ENCODE peak calls at places on chromosome 16, in six cellular contexts. G, R, T, F, L and J are unnamed samples.

GRCh38 chr16:27048316-27048715 is 18.4 kb upstream of the C16orf82 start:
- DNase-seq in T (no peak), R (peak; percentile 6), F (no peak), G (no peak), L (no peak), J (no peak)

GRCh38 chr16:27424772-27425498 is 23.0 kb downstream of the IL21R start:
- DNase-seq in L (no peak), R (no peak), F (peak; percentile 8), G (no peak), T (no peak), J (peak; percentile 39)

GRCh38 chr16:65884018-65884417 is 482.5 kb upstream of the CDH5 start:
- DNase-seq in G (no peak), R (no peak), L (no peak), T (no peak), F (no peak), J (no peak)

GRCh38 chr16:24610421-24610765 is 71.0 kb downstream of the RBBP6 start:
- DNase-seq in R (peak; percentile 28), L (peak; percentile 10), F (no peak), G (no peak), T (peak; percentile 2), J (no peak)

GRCh38 chr16:15523092-15523541 is 88.7 kb downstream of the BMERB1 start:
- DNase-seq in R (no peak), F (no peak), T (peak; percentile 73), G (no peak), L (peak; percentile 24), J (no peak)

GRCh38 chr16:4477966-4478365 is 1.8 kb downstream of the HMOX2 start:
- DNase-seq in L (no peak), F (peak; percentile 17), G (no peak), R (peak; percentile 49), T (no peak), J (no peak)

GRCh38 chr16:84303023-84303422 is 8.3 kb downstream of the WFDC1 start:
- DNase-seq in L (no peak), R (peak; percentile 40), G (no peak), T (no peak), F (no peak), J (no peak)

GRCh38 chr16:86631441-86631840 is 53.1 kb downstream of the FOXL1 start:
- DNase-seq in G (no peak), R (no peak), T (no peak), F (no peak), L (no peak), J (no peak)

GRCh38 chr16:23072084-23072599 is 77.1 kb downstream of the USP31 start:
- DNase-seq in G (peak; percentile 59), F (no peak), R (peak; percentile 65), T (peak; percentile 86), L (peak; percentile 94), J (no peak)

GRCh38 chr16:30724641-30725464 is 23.4 kb upstream of the PHKG2 start:
- DNase-seq in R (no peak), L (peak; percentile 86), F (no peak), G (no peak), T (peak; percentile 64), J (no peak)

GRCh38 chr16:15493416-15494181 is 59.2 kb downstream of the BMERB1 start:
- DNase-seq in T (no peak), G (no peak), R (peak; percentile 45), F (no peak), L (peak; percentile 23), J (no peak)

GRCh38 chr16:58128721-58129096 is 472 bp downstream of the CFAP20 start:
- DNase-seq in G (no peak), R (no peak), T (no peak), L (peak; percentile 15), F (no peak), J (no peak)

GRCh38 chr16:74485916-74486315 is 64.6 kb upstream of the CLEC18B start:
- DNase-seq in G (no peak), F (no peak), R (no peak), T (no peak), L (no peak), J (no peak)

GRCh38 chr16:50609049-50609832 is 61.0 kb downstream of the NKD1 start:
- DNase-seq in G (no peak), L (no peak), T (no peak), F (no peak), R (no peak), J (no peak)

GRCh38 chr16:67305216-67306071 is 21.1 kb downstream of the KCTD19 start:
- DNase-seq in L (no peak), F (no peak), G (no peak), T (no peak), R (no peak), J (no peak)

GRCh38 chr16:56269824-56270684 is 78.8 kb downstream of the GNAO1 start:
- DNase-seq in G (no peak), R (no peak), L (no peak), T (peak; percentile 14), F (no peak), J (no peak)
- TF ChIP-seq CTCF in G (no peak), R (no peak), L (no peak), T (no peak), F (no peak), J (no peak)

GRCh38 chr16:12295395-12295794 is 318.9 kb downstream of the SNX29 start:
- DNase-seq in F (no peak), L (peak; percentile 50), G (no peak), R (no peak), T (no peak), J (no peak)

GRCh38 chr16:12294471-12294870 is 317.9 kb downstream of the SNX29 start:
- DNase-seq in R (no peak), F (no peak), L (no peak), G (no peak), T (no peak), J (no peak)

GRCh38 chr16:12298285-12298684 is 321.8 kb downstream of the SNX29 start:
- DNase-seq in T (no peak), G (no peak), R (no peak), F (no peak), L (no peak), J (no peak)

GRCh38 chr16:12296991-12297390 is 320.5 kb downstream of the SNX29 start:
- DNase-seq in G (no peak), L (no peak), T (no peak), F (no peak), R (no peak), J (no peak)

DNA sequence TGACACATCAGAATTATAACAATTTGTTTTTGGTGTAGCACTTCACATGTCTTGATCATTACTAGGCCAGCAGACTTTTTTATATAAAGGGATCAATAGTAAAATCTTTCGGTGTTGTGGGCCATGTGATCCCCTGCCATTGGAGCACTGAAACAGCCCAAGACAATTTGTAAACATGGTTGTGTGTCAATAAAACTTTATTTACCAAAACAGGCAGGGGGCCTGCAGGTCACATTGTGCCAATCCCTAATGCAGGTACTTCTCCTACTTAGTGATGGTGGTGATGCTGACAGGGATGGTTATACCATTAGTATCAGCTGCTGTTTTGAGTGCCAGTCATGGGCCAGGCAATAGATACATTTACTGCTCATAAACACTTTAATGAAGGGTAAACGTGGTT is 319.9 kb downstream of the SNX29 start:
- DNase-seq in R (no peak), L (no peak), G (no peak), T (no peak), F (no peak), J (no peak)
- TF ChIP-seq CTCF in R (no peak), L (no peak), G (no peak), T (no peak), F (no peak), J (no peak)

GRCh38 chr16:35431829-35432663 is 1972.6 kb downstream of the TP53TG3F start:
- DNase-seq in R (no peak), T (no peak), F (no peak), G (no peak), L (no peak), J (no peak)
- TF ChIP-seq CTCF in R (peak; percentile 34), T (no peak), F (no peak), G (no peak), L (peak; percentile 25), J (peak; percentile 65)

DNA sequence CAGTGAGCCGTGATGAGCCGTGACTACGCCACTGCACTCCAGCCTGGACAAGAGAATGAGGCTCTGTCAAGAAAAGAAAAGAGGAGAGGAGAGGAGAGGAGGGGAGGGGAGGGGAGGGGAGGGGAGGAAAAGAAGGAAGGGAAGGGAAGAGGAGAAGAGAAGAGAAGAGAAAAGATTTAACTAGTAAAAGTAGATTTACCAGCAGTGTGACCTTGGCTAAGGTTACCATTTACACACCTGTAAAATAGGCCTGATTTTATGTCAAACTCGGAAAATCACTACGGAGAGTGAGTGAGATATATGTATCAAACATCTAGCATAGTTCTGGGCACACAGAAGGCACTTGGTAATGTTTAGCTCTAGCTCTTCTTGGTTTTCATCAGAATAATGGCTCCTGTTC is 109.2 kb downstream of the LYRM1 start:
- DNase-seq in L (no peak), R (no peak), T (no peak), F (no peak), G (no peak), J (no peak)
- TF ChIP-seq CTCF in L (no peak), R (no peak), T (no peak), F (no peak), G (no peak), J (no peak)

GRCh38 chr16:19809693-19810092 is 75.0 kb downstream of the GPRC5B start:
- DNase-seq in F (no peak), T (no peak), L (no peak), R (no peak), G (no peak), J (peak; percentile 27)
- TF ChIP-seq CTCF in F (no peak), T (no peak), L (no peak), R (no peak), G (no peak), J (no peak)

DNA sequence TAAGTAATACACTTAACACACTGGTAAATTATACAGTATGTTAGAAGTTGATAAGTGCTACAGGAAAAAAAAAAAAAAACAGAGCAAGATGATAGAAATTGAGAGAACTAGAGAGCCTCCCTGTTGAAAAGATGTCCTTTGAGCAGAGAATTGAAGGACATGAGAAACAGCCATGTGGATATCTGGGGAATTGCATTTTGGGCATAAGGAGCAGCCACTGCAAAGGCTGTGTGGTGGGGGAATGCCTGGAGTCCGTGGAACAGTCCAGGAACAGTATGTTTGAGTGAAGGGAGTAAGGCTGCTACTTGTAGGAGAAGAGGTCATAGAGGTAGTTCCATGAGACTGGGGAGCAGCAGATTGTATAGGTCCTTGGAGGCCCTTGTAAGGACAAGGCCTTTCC is 178.4 kb downstream of the FTO start:
- DNase-seq in R (no peak), G (no peak), T (no peak), F (no peak), L (no peak), J (no peak)
- TF ChIP-seq CTCF in R (no peak), G (no peak), T (no peak), F (no peak), L (no peak), J (no peak)